ENCODE peak calls at places on chromosomes 12 and 14, in six cellular contexts. O is natural killer cell treated with Interleukin-12 subunit alpha and Interleukin-12 subunit beta and Interleukin-15 and Interleukin-18, amount 100 ng/mL, for 72 hours; E is activated CD8-positive, alpha-beta T cell treated with anti-CD3 and anti-CD28 coated beads for 36 hours; U is HCT116; K is heart left ventricle; Y is central memory CD8-positive, alpha-beta T cell. Q is an unnamed sample.

GRCh38 chr14:64170190-64170589 is 124.0 kb downstream of the ESR2 start:
- ATAC-seq in U (no peak), K (no peak), Y (no peak), E (no peak), O (no peak), Q (no peak)

GRCh38 chr12:96329545-96329944 is 70.7 kb downstream of the CDK17 start:
- ATAC-seq in Y (no peak), K (no peak), E (no peak), O (no peak), U (no peak), Q (no peak)

GRCh38 chr12:108611884-108612415 is 14.1 kb upstream of the TMEM119 start:
- ATAC-seq in K (no peak), E (peak), U (peak), O (peak), Y (no peak), Q (no peak)

GRCh38 chr12:47377414-47378221 is 297.9 kb upstream of the AMIGO2 start:
- ATAC-seq in E (no peak), O (no peak), Y (no peak), U (no peak), K (peak), Q (peak)

GRCh38 chr14:96077983-96078686 is 39.0 kb downstream of the C14orf132 start:
- ATAC-seq in Y (no peak), O (no peak), U (no peak), K (no peak), E (no peak), Q (no peak)

GRCh38 chr12:263574-263973 is 938 bp upstream of the SLC6A13 start:
- ATAC-seq in U (no peak), O (no peak), E (no peak), Y (no peak), K (no peak), Q (no peak)

GRCh38 chr14:22918519-22918808 is 485 bp downstream of the RBM23 start:
- ATAC-seq in Y (peak), O (peak), E (peak), U (no peak), K (peak), Q (no peak)

GRCh38 chr14:65878586-65878985 is 466.1 kb downstream of the FUT8 start:
- ATAC-seq in U (no peak), Y (no peak), O (no peak), K (no peak), E (no peak), Q (no peak)

GRCh38 chr12:93738199-93739058 is 61.3 kb downstream of the CRADD start:
- ATAC-seq in Y (no peak), E (no peak), U (no peak), K (peak), O (no peak), Q (peak)

GRCh38 chr12:115998789-115999478 is 278.6 kb downstream of the MED13L start:
- ATAC-seq in U (no peak), Y (no peak), O (no peak), E (no peak), K (no peak), Q (no peak)

GRCh38 chr14:99242816-99243795 is 28.9 kb downstream of the BCL11B start:
- ATAC-seq in U (no peak), K (no peak), Y (peak), O (no peak), E (peak), Q (no peak)

GRCh38 chr14:65222434-65222833 is 120.1 kb upstream of the MAX start:
- ATAC-seq in Y (no peak), E (peak), U (peak), K (peak), O (peak), Q (no peak)

GRCh38 chr14:65783101-65783500 is 370.6 kb downstream of the FUT8 start:
- ATAC-seq in E (no peak), K (no peak), Y (no peak), U (no peak), O (no peak), Q (no peak)

GRCh38 chr12:55659486-55660385 is 23.0 kb downstream of the OR10P1 start:
- ATAC-seq in E (no peak), Y (no peak), K (peak), U (peak), O (peak), Q (peak)